ENCODE peak calls at places on chromosome 17, in seven cellular contexts. T is colonic mucosa; C is mesendoderm; E is CD4-positive, CD25-positive, alpha-beta regulatory T cell; F is sigmoid colon; J is lower lobe of right lung; X is adrenal gland. H is an unnamed sample.
A peak's percentile ranks its signal among the peaks of the same experiment; 100 is the strongest.

GRCh38 chr17:65790241-65790640 is 228.8 kb upstream of the AXIN2 start:
- DNase-seq in T (no peak), C (no peak), E (no peak), F (no peak), J (no peak), X (no peak), H (peak; percentile 2)

GRCh38 chr17:8126306-8127066 is 2.6 kb upstream of the HES7 start:
- DNase-seq in T (peak; percentile 67), C (peak; percentile 45), E (peak; percentile 43), F (no peak), J (no peak), X (peak; percentile 45), H (peak; percentile 92)

GRCh38 chr17:80795737-80796136 is 195.9 kb upstream of the CHMP6 start:
- DNase-seq in T (no peak), C (no peak), E (no peak), F (peak; percentile 70), J (peak; percentile 60), X (peak; percentile 82), H (no peak)

GRCh38 chr17:79648181-79648831 is 37.5 kb upstream of the RBFOX3 start:
- DNase-seq in T (peak; percentile 4), C (no peak), E (no peak), F (peak; percentile 59), J (no peak), X (peak; percentile 5), H (no peak)

GRCh38 chr17:65918450-65918849 is 273.5 kb downstream of the CEP112 start:
- DNase-seq in T (no peak), C (no peak), E (no peak), F (no peak), J (no peak), X (no peak), H (no peak)

GRCh38 chr17:82767041-82767754 is 15.3 kb downstream of the TBCD start:
- DNase-seq in T (peak; percentile 85), C (peak; percentile 65), E (no peak), F (no peak), J (peak; percentile 47), X (peak; percentile 83), H (peak; percentile 91)

GRCh38 chr17:35312790-35313711 is 60.4 kb downstream of the SLFN11 start:
- DNase-seq in T (peak; percentile 45), C (peak; percentile 92), E (peak; percentile 85), F (peak; percentile 75), J (peak; percentile 55), X (peak; percentile 54), H (peak; percentile 67)

GRCh38 chr17:43772877-43773648 is 5.7 kb downstream of the DUSP3 start:
- DNase-seq in T (no peak), C (no peak), E (no peak), F (no peak), J (peak; percentile 60), X (no peak), H (no peak)

GRCh38 chr17:55266958-55267688 is 2.4 kb downstream of the HLF start:
- DNase-seq in T (no peak), C (no peak), E (no peak), F (peak; percentile 75), J (no peak), X (no peak), H (no peak)

DNA sequence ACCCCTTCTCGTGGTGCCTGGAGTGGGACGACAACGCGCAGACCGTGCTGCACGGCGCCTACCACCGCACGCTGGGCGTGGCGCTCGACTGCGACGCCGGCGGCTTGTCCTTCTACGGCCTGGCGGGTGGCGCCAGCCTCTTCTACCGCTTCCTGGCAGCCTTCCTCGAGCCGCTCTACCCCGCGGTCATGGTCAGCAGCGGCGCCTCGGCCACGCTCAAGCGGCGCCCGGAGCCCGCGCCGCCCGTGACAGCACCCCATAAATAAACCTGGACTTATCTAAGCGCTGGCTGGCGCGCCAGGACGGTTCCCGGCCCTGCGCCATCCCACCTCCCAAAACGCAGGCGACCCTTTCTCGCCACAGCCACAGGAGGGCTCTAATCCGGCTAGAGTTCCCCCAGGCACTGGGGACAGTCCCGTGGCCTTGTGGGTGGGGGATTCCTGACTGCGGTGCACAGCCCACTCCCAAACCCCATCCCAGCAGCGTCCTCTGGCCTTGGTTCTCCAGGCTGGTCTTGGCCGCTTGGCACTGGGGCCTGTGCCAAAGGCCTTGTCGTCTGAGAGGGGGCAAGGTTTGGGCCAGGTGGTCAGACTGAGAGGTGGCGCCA is 10.2 kb upstream of the SLC16A5 start:
- DNase-seq in T (peak; percentile 73), C (no peak), E (peak; percentile 27), F (peak; percentile 89), J (peak; percentile 88), X (peak; percentile 73), H (peak; percentile 80)
- H3K4me3 ChIP-seq in T (peak overlapping the region; percentile 33), C (no peak overlapping the region), E (no peak overlapping the region), F (peak overlapping the region; percentile 49), J (peak overlapping the region; percentile 54), X (no peak overlapping the region), H (no peak overlapping the region)

GRCh38 chr17:48723555-48724239 is 712 bp downstream of the PRAC2 start:
- DNase-seq in T (peak; percentile 74), C (peak; percentile 83), E (no peak), F (peak; percentile 40), J (no peak), X (no peak), H (peak; percentile 80)
- H3K4me3 ChIP-seq in T (peak overlapping the region; percentile 45), C (peak overlapping the region; percentile 10), E (peak overlapping the region; percentile 35), F (peak overlapping the region; percentile 4), J (peak overlapping the region; percentile 17), X (no peak overlapping the region), H (peak overlapping the region; percentile 59)

GRCh38 chr17:1779571-1780074 is 17.8 kb downstream of the SERPINF1 start:
- DNase-seq in T (peak; percentile 42), C (no peak), E (no peak), F (peak; percentile 93), J (peak; percentile 71), X (peak; percentile 71), H (no peak)
- H3K4me3 ChIP-seq in T (no peak overlapping the region), C (no peak overlapping the region), E (no peak overlapping the region), F (no peak overlapping the region), J (no peak overlapping the region), X (no peak overlapping the region), H (no peak overlapping the region)

GRCh38 chr17:3894188-3894587 is 1.3 kb upstream of the CAMKK1 start:
- DNase-seq in T (peak; percentile 53), C (no peak), E (no peak), F (no peak), J (no peak), X (no peak), H (no peak)

GRCh38 chr17:3894927-3895343 is 2.1 kb upstream of the CAMKK1 start:
- DNase-seq in T (peak; percentile 79), C (no peak), E (no peak), F (no peak), J (peak; percentile 70), X (peak; percentile 59), H (no peak)

GRCh38 chr17:3892095-3892998 is 506 bp downstream of the CAMKK1 start:
- DNase-seq in T (peak; percentile 81), C (peak; percentile 60), E (peak; percentile 82), F (peak; percentile 96), J (peak; percentile 93), X (peak; percentile 91), H (peak; percentile 93)

GRCh38 chr17:3893003-3893719 is at the start of gene CAMKK1:
- DNase-seq in T (peak; percentile 92), C (peak; percentile 95), E (peak; percentile 84), F (peak; percentile 95), J (peak; percentile 94), X (peak; percentile 91), H (peak; percentile 100)

DNA sequence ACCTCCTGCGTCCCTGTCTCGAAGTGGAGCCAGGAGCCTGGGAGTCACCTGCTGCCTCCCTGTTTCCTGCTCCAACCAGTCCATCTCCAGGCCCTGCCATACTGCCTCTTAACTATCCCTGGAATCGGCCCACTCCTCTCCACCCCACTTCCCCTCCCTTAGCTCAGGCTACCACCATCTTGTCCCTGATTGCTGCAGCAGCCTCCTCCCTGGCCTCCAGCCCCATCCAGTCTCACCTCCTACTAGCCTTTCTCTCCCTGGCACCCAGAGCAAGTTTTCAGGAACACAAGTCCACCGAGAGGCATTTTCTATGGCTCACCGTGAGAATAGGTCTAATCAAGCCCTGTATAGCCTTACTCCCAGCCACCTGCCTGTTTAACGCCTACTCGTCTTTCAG is 865 bp upstream of the CAMKK1 start:
- DNase-seq in T (no peak), C (no peak), E (no peak), F (no peak), J (no peak), X (no peak), H (no peak)
- H3K4me3 ChIP-seq in T (peak overlapping the region; percentile 85), C (no peak overlapping the region), E (peak overlapping the region; percentile 41), F (peak overlapping the region; percentile 76), J (peak overlapping the region; percentile 84), X (no peak overlapping the region), H (peak overlapping the region; percentile 60)

DNA sequence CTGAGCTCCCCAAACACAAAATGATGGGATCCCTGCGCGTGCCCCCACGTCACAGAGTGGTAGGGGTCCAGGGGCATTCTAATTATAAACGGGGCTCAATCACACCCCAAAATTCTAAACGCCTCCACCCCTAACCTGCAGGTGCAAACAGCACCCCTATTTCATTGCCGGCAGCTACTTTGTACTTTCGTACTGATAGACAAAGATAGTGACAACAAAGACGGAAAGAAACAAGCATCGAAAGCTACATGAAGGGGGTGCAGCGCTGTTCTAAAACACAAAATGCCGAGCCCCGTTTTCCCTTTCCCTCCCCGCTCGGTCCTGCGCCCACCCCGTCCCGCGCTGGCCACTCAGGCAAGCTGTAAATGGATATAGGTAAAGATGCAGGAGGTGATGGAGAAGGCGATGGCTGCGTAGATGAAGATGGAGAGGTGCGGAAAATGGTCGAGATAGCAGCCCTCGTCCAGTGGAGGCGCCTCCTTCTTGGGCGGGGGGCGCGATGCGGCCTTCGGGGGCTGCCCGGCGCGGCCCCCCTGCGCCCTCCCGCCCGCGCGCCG is 14.0 kb downstream of the MIS12 start:
- DNase-seq in T (no peak), C (peak; percentile 22), E (no peak), F (no peak), J (no peak), X (no peak), H (no peak)
- H3K4me3 ChIP-seq in T (peak overlapping the region; percentile 33), C (peak overlapping the region; percentile 22), E (peak overlapping the region; percentile 60), F (peak overlapping the region; percentile 68), J (peak overlapping the region; percentile 51), X (no peak overlapping the region), H (peak overlapping the region; percentile 56)

H was measured in H7.